ENCODE peak calls at places on chromosomes 7 and 10, in eight cellular contexts. K is neuronal stem cell, F is RCC 7860, P is PC-3, L is H1, H is M059J, V is HEK293T, A is iris pigment epithelial cell. M is an unnamed sample.
A peak's percentile ranks its signal among the peaks of the same experiment; 100 is the strongest.

GRCh38 chr7:56105508-56105907 is 768 bp downstream of the CHCHD2 start:
- DNase-seq in K (no peak), F (peak; percentile 69), P (peak; percentile 49), L (no peak), H (peak; percentile 80), V (no peak), A (peak; percentile 89), M (peak; percentile 83)

GRCh38 chr7:79287976-79288375 is 165.5 kb downstream of the MAGI2 start:
- DNase-seq in K (no peak), F (no peak), P (no peak), L (no peak), H (peak; percentile 26), V (no peak), A (peak; percentile 75), M (peak; percentile 56)

GRCh38 chr10:26566525-26567348 is 128.6 kb downstream of the APBB1IP start:
- DNase-seq in K (no peak), F (no peak), P (no peak), L (no peak), H (no peak), V (peak; percentile 53), A (no peak), M (no peak)

GRCh38 chr7:66250711-66251110 is 45.6 kb downstream of the TPST1 start:
- DNase-seq in K (no peak), F (peak; percentile 93), P (peak; percentile 67), L (no peak), H (peak; percentile 92), V (no peak), A (peak; percentile 97), M (peak; percentile 83)

GRCh38 chr7:44665531-44666213 is 59.2 kb downstream of the OGDH start:
- DNase-seq in K (no peak), F (no peak), P (no peak), L (no peak), H (peak; percentile 27), V (no peak), A (peak; percentile 94), M (peak; percentile 69)

GRCh38 chr10:35735412-35735811 is 93.3 kb upstream of the FZD8 start:
- DNase-seq in K (no peak), F (no peak), P (peak; percentile 64), L (no peak), H (peak; percentile 70), V (no peak), A (peak; percentile 91), M (peak; percentile 73)

GRCh38 chr7:31664890-31665289 is 22.1 kb upstream of the PPP1R17 start:
- DNase-seq in K (no peak), F (no peak), P (no peak), L (no peak), H (no peak), V (no peak), A (no peak), M (no peak)

GRCh38 chr10:69335063-69335587 is 56.8 kb downstream of the HK1 start:
- DNase-seq in K (no peak), F (no peak), P (no peak), L (no peak), H (no peak), V (no peak), A (no peak), M (no peak)

GRCh38 chr7:153190452-153190851 is 430.9 kb downstream of the ACTR3B start:
- DNase-seq in K (peak; percentile 9), F (no peak), P (no peak), L (peak; percentile 15), H (no peak), V (peak; percentile 55), A (no peak), M (no peak)

GRCh38 chr7:21011153-21011552 is 224.5 kb upstream of the SP8 start:
- DNase-seq in K (no peak), F (no peak), P (peak; percentile 97), L (no peak), H (no peak), V (no peak), A (no peak), M (no peak)

GRCh38 chr7:48938539-48938938 is 14.2 kb downstream of the CDC14C start:
- DNase-seq in K (no peak), F (no peak), P (peak; percentile 70), L (no peak), H (peak; percentile 63), V (no peak), A (peak; percentile 77), M (peak; percentile 1)

GRCh38 chr7:24756989-24757798 is at the start of gene GSDME:
- DNase-seq in K (peak; percentile 55), F (peak; percentile 48), P (peak; percentile 52), L (no peak), H (peak; percentile 77), V (peak; percentile 61), A (peak; percentile 74), M (peak; percentile 83)

GRCh38 chr7:50652400-50653115 is 87.4 kb upstream of the DDC start:
- DNase-seq in K (no peak), F (no peak), P (no peak), L (no peak), H (no peak), V (no peak), A (no peak), M (no peak)

GRCh38 chr7:158957507-158957900 is 101.1 kb downstream of the DYNC2I1 start:
- DNase-seq in K (no peak), F (no peak), P (peak; percentile 6), L (no peak), H (no peak), V (no peak), A (no peak), M (no peak)

GRCh38 chr7:45869426-45869825 is 3.5 kb downstream of the CCDC201 start:
- DNase-seq in K (no peak), F (no peak), P (peak; percentile 85), L (no peak), H (peak; percentile 66), V (no peak), A (peak; percentile 72), M (peak; percentile 73)

GRCh38 chr7:138975343-138976104 is 5.7 kb downstream of the KIAA1549 start:
- DNase-seq in K (peak; percentile 35), F (no peak), P (no peak), L (no peak), H (no peak), V (peak; percentile 32), A (no peak), M (no peak)

GRCh38 chr7:93575555-93576397 is 1.3 kb upstream of the CALCR start:
- DNase-seq in K (no peak), F (no peak), P (no peak), L (no peak), H (no peak), V (peak; percentile 20), A (no peak), M (peak; percentile 4)

GRCh38 chr10:32982911-32983310 is 24.9 kb upstream of the ITGB1 start:
- DNase-seq in K (no peak), F (no peak), P (peak; percentile 47), L (no peak), H (no peak), V (no peak), A (peak; percentile 34), M (peak; percentile 68)

GRCh38 chr7:22565315-22565811 is 65.4 kb upstream of the STEAP1B start:
- DNase-seq in K (no peak), F (peak; percentile 81), P (peak; percentile 60), L (no peak), H (peak; percentile 94), V (no peak), A (peak; percentile 78), M (peak; percentile 89)

GRCh38 chr7:138126928-138127327 is 50.7 kb downstream of the AKR1D1 start:
- DNase-seq in K (no peak), F (peak; percentile 84), P (no peak), L (no peak), H (peak; percentile 26), V (no peak), A (no peak), M (no peak)

GRCh38 chr7:39054731-39055130 is 77.0 kb downstream of the POU6F2 start:
- DNase-seq in K (no peak), F (no peak), P (no peak), L (no peak), H (peak; percentile 32), V (no peak), A (no peak), M (no peak)

GRCh38 chr10:102814873-102815661 is 22.1 kb downstream of the CYP17A1 start:
- DNase-seq in K (no peak), F (no peak), P (no peak), L (no peak), H (peak; percentile 70), V (no peak), A (peak; percentile 67), M (peak; percentile 60)

GRCh38 chr7:778968-779451 is 51.9 kb upstream of the PRKAR1B start:
- DNase-seq in K (no peak), F (no peak), P (no peak), L (no peak), H (no peak), V (no peak), A (no peak), M (peak; percentile 48)

GRCh38 chr10:119786117-119786769 is 60.4 kb downstream of the INPP5F start:
- DNase-seq in K (peak; percentile 37), F (no peak), P (peak; percentile 32), L (peak; percentile 38), H (peak; percentile 85), V (peak; percentile 38), A (peak; percentile 69), M (peak; percentile 51)

GRCh38 chr10:62512732-62513475 is 138.7 kb downstream of the ZNF365 start:
- DNase-seq in K (no peak), F (peak; percentile 88), P (peak; percentile 74), L (no peak), H (peak; percentile 8), V (no peak), A (peak; percentile 10), M (peak; percentile 46)

GRCh38 chr10:67603701-67604100 is 92.3 kb downstream of the CTNNA3 start:
- DNase-seq in K (no peak), F (no peak), P (peak; percentile 86), L (no peak), H (no peak), V (no peak), A (peak; percentile 42), M (peak; percentile 20)

M was measured in EH.